ENCODE peak calls at places on chromosome 2, in six cellular contexts. R, J, A, Q, N and H are unnamed samples.

GRCh38 chr2:69177785-69178636 is 165.0 kb downstream of the ANTXR1 start:
- DNase-seq in R (peak), N (peak), Q (no peak), A (peak), J (no peak), H (peak)

GRCh38 chr2:157627594-157628281 is 926 bp downstream of the ACVR1C start:
- DNase-seq in Q (no peak), A (peak), R (no peak), N (peak), J (no peak), H (peak)

GRCh38 chr2:9191044-9191481 is 15.5 kb upstream of the ASAP2 start:
- DNase-seq in R (peak), A (no peak), J (no peak), N (peak), Q (no peak), H (peak)

GRCh38 chr2:121707344-121707919 is 29.2 kb downstream of the NIFK start:
- DNase-seq in R (no peak), A (peak), N (no peak), J (no peak), Q (no peak), H (no peak)

GRCh38 chr2:239576784-239577183 is 176.0 kb upstream of the HDAC4 start:
- DNase-seq in N (no peak), R (no peak), A (no peak), J (no peak), Q (no peak), H (no peak)

GRCh38 chr2:134402385-134402784 is 148.5 kb downstream of the MGAT5 start:
- DNase-seq in R (no peak), Q (no peak), A (no peak), J (no peak), N (peak), H (no peak)

GRCh38 chr2:228845162-228845910 is 425.8 kb downstream of the PID1 start:
- DNase-seq in R (no peak), A (no peak), N (no peak), Q (no peak), J (no peak), H (no peak)

GRCh38 chr2:25514043-25514627 is 159.2 kb downstream of the DTNB start:
- DNase-seq in N (no peak), R (no peak), Q (no peak), A (no peak), J (no peak), H (no peak)

GRCh38 chr2:230700447-230700846 is 12.2 kb upstream of the CAB39 start:
- DNase-seq in J (no peak), R (no peak), Q (no peak), N (no peak), A (no peak), H (no peak)

GRCh38 chr2:233404227-233404626 is 49.9 kb downstream of the DGKD start:
- DNase-seq in R (peak), N (peak), Q (peak), J (no peak), A (peak), H (peak)

GRCh38 chr2:64859208-64860161 is 129.7 kb upstream of the SLC1A4 start:
- DNase-seq in R (peak), N (peak), A (peak), Q (no peak), J (no peak), H (peak)

GRCh38 chr2:46195819-46196218 is 101.4 kb upstream of the EPAS1 start:
- DNase-seq in N (no peak), A (peak), J (no peak), R (no peak), Q (no peak), H (no peak)

GRCh38 chr2:176652300-176653182 is 383.3 kb downstream of the MTX2 start:
- DNase-seq in A (peak), N (peak), Q (peak), R (peak), J (no peak), H (no peak)

GRCh38 chr2:167132066-167132465 is 243.8 kb downstream of the XIRP2 start:
- DNase-seq in Q (no peak), J (no peak), A (no peak), R (no peak), N (no peak), H (no peak)

GRCh38 chr2:240604291-240604938 is 17.9 kb downstream of the CAPN10 start:
- DNase-seq in Q (no peak), A (peak), N (peak), J (no peak), R (peak), H (peak)

GRCh38 chr2:136423516-136423996 is 305.6 kb upstream of the CXCR4 start:
- DNase-seq in J (peak), N (peak), R (peak), A (peak), Q (peak), H (peak)

GRCh38 chr2:24207359-24207758 is 32.5 kb downstream of the FAM228A start:
- DNase-seq in R (no peak), Q (no peak), J (no peak), A (no peak), N (no peak), H (no peak)

GRCh38 chr2:237320801-237321563 is 93.0 kb downstream of the COL6A3 start:
- DNase-seq in N (no peak), A (no peak), Q (no peak), J (no peak), R (no peak), H (no peak)

GRCh38 chr2:173278794-173279527 is 75.7 kb upstream of the CDCA7 start:
- DNase-seq in N (no peak), A (no peak), R (no peak), J (no peak), Q (no peak), H (no peak)

GRCh38 chr2:217941886-217942728 is 60.7 kb downstream of the TNS1 start:
- DNase-seq in J (no peak), A (no peak), R (no peak), N (no peak), Q (no peak), H (no peak)

GRCh38 chr2:128722469-128722868 is 403.8 kb upstream of the HS6ST1 start:
- DNase-seq in N (no peak), Q (no peak), R (no peak), J (no peak), A (no peak), H (no peak)

GRCh38 chr2:101120124-101120996 is 30.8 kb downstream of the TBC1D8 start:
- DNase-seq in A (peak), R (peak), N (peak), J (no peak), Q (no peak), H (peak)

GRCh38 chr2:160351978-160352377 is 141.6 kb downstream of the RBMS1 start:
- DNase-seq in R (peak), J (no peak), A (no peak), Q (no peak), N (peak), H (no peak)

GRCh38 chr2:178943745-178944144 is 106.2 kb downstream of the CCDC141 start:
- DNase-seq in N (no peak), J (no peak), Q (no peak), A (no peak), R (no peak), H (no peak)

GRCh38 chr2:119423811-119424210 is 7.8 kb upstream of the TMEM37 start:
- DNase-seq in N (no peak), J (no peak), R (no peak), A (no peak), Q (no peak), H (no peak)

GRCh38 chr2:109087055-109087663 is 41.8 kb upstream of the SH3RF3 start:
- DNase-seq in A (no peak), J (no peak), R (no peak), N (no peak), Q (no peak), H (no peak)

GRCh38 chr2:206603269-206603668 is 39.0 kb upstream of the FAM237A start:
- DNase-seq in R (no peak), J (no peak), N (no peak), Q (no peak), A (no peak), H (no peak)

GRCh38 chr2:216695401-216695821 is at the start of gene IGFBP5:
- DNase-seq in A (no peak), J (no peak), R (peak), N (peak), Q (no peak), H (peak)

GRCh38 chr2:115294999-115295398 is 852.6 kb downstream of the DPP10 start:
- DNase-seq in J (no peak), Q (no peak), R (no peak), A (no peak), N (no peak), H (no peak)

GRCh38 chr2:173148520-173148919 is 72.9 kb downstream of the MAP3K20 start:
- DNase-seq in A (no peak), R (no peak), Q (no peak), J (no peak), N (no peak), H (no peak)

GRCh38 chr2:275457-275856 is 10.7 kb downstream of the ACP1 start:
- DNase-seq in J (no peak), N (no peak), A (no peak), R (no peak), Q (no peak), H (no peak)

GRCh38 chr2:67927489-67927888 is 135.3 kb downstream of the C1D start:
- DNase-seq in R (no peak), A (no peak), Q (no peak), N (no peak), J (no peak), H (no peak)

GRCh38 chr2:5991305-5991968 is 299.3 kb downstream of the SOX11 start:
- DNase-seq in A (no peak), N (no peak), J (no peak), R (no peak), Q (no peak), H (no peak)

GRCh38 chr2:239371726-239372686 is 28.8 kb downstream of the HDAC4 start:
- DNase-seq in A (no peak), R (no peak), N (no peak), Q (no peak), J (no peak), H (no peak)

GRCh38 chr2:14778015-14778414 is 145.5 kb downstream of the LRATD1 start:
- DNase-seq in A (no peak), Q (no peak), R (no peak), N (peak), J (no peak), H (no peak)